ENCODE peak calls at places on chromosomes 5 and 9, in four cellular contexts. U is activated CD8-positive, alpha-beta T cell treated with anti-CD3 and anti-CD28 coated beads, Interleukin-2, amount 10 ng/mL, durations not matched to agents 7 days and 5 days; A is progenitor cell of endocrine pancreas; B is cardiac fibroblast. F is an unnamed sample.

GRCh38 chr9:6584881-6585597 is 60.5 kb downstream of the GLDC start:
- DNase-seq in U (no peak), A (no peak), B (peak), F (peak)

GRCh38 chr5:54860321-54860720 is 125.1 kb downstream of the ESM1 start:
- DNase-seq in U (no peak), A (no peak), B (peak), F (no peak)

GRCh38 chr9:81824802-81825770 is 103.1 kb upstream of the SPATA31D4 start:
- DNase-seq in U (no peak), A (no peak), B (no peak), F (peak)

GRCh38 chr5:115351356-115352195 is 55.1 kb upstream of the CCDC112 start:
- DNase-seq in U (no peak), A (no peak), B (peak), F (peak)

GRCh38 chr5:164555809-164556208 is 1050.4 kb downstream of the MAT2B start:
- DNase-seq in U (no peak), A (no peak), B (no peak), F (peak)

GRCh38 chr5:404666-405241 is 38.2 kb upstream of the EXOC3 start:
- DNase-seq in U (no peak), A (no peak), B (no peak), F (no peak)

GRCh38 chr9:126482361-126483044 is 131.2 kb upstream of the LMX1B start:
- DNase-seq in U (no peak), A (no peak), B (peak), F (peak)

GRCh38 chr9:124209774-124210173 is 48.0 kb upstream of the NEK6 start:
- DNase-seq in U (no peak), A (no peak), B (no peak), F (no peak)

GRCh38 chr5:11797132-11797531 is 107.1 kb downstream of the CTNND2 start:
- DNase-seq in U (no peak), A (no peak), B (no peak), F (peak)

GRCh38 chr9:17349816-17350215 is 215.0 kb downstream of the CNTLN start:
- DNase-seq in U (no peak), A (no peak), B (peak), F (peak)

GRCh38 chr9:124309665-124310064 is 51.9 kb downstream of the NEK6 start:
- DNase-seq in U (no peak), A (no peak), B (peak), F (peak)

GRCh38 chr9:129374651-129375050 is 196.6 kb upstream of the IER5L start:
- DNase-seq in U (no peak), A (no peak), B (no peak), F (no peak)

GRCh38 chr9:37976714-37977477 is 73.0 kb upstream of the SLC25A51 start:
- DNase-seq in U (no peak), A (no peak), B (peak), F (peak)

GRCh38 chr9:100884518-100884917 is 144.0 kb upstream of the PLPPR1 start:
- DNase-seq in U (no peak), A (no peak), B (no peak), F (no peak)

GRCh38 chr9:121667214-121667613 is 15.8 kb downstream of the DAB2IP start:
- DNase-seq in U (no peak), A (no peak), B (no peak), F (no peak)

GRCh38 chr9:96612105-96612965 is 7.3 kb downstream of the CDC14B start:
- DNase-seq in U (no peak), A (no peak), B (peak), F (peak)

GRCh38 chr5:169006878-169007790 is 293.8 kb downstream of the SLIT3 start:
- DNase-seq in U (no peak), A (no peak), B (no peak), F (peak)

GRCh38 chr9:37944266-37944650 is 40.3 kb upstream of the SLC25A51 start:
- DNase-seq in U (no peak), A (no peak), B (peak), F (peak)